ENCODE peak calls at places on chromosomes 16 and 17, in nine cellular contexts. Y is A549, N is NB4, J is breast epithelium, P is heart left ventricle, S is vagina, L is transverse colon, H is ovary, F is endothelial cell of umbilical vein. K is an unnamed sample.

GRCh38 chr17:49664706-49665211 is 13.1 kb downstream of the SPOP start:
- DNase-seq in P (no peak), F (peak; percentile 83), H (no peak), N (no peak), Y (no peak), S (no peak), J (no peak), L (no peak), K (no peak)

GRCh38 chr17:5500247-5500803 is 14.0 kb downstream of the MIS12 start:
- DNase-seq in Y (no peak), L (no peak), H (no peak), S (no peak), F (peak; percentile 16), J (no peak), P (no peak), N (no peak), K (no peak)

GRCh38 chr16:24986512-24987303 is 28.5 kb downstream of the ARHGAP17 start:
- DNase-seq in Y (peak; percentile 66), H (peak; percentile 62), S (no peak), F (peak; percentile 91), N (peak; percentile 72), J (no peak), P (no peak), L (no peak), K (peak; percentile 49)

GRCh38 chr17:74972107-74972972 is at the start of gene HID1:
- DNase-seq in P (peak; percentile 87), Y (peak; percentile 56), F (peak; percentile 39), J (peak; percentile 89), L (peak; percentile 84), S (peak; percentile 54), H (peak; percentile 47), N (peak; percentile 60), K (peak; percentile 85)

GRCh38 chr16:67164599-67165061 is at the start of gene HSF4:
- DNase-seq in N (peak; percentile 52), Y (no peak), F (no peak), L (peak; percentile 79), H (peak; percentile 69), J (no peak), S (no peak), P (peak; percentile 82), K (no peak)

GRCh38 chr16:35602116-35602515 is 2142.7 kb downstream of the TP53TG3F start:
- DNase-seq in F (no peak), S (no peak), J (no peak), L (no peak), P (no peak), H (no peak), Y (no peak), N (no peak), K (no peak)

GRCh38 chr17:30368896-30369720 is 9.6 kb upstream of the CPD start:
- DNase-seq in L (no peak), N (no peak), J (no peak), H (no peak), F (no peak), Y (no peak), P (no peak), S (no peak), K (no peak)

GRCh38 chr17:53627511-53627910 is 195.2 kb upstream of the KIF2B start:
- DNase-seq in S (no peak), J (no peak), L (no peak), P (no peak), N (no peak), Y (peak; percentile 26), H (no peak), F (no peak), K (no peak)

GRCh38 chr17:6420173-6420641 is 14.7 kb downstream of the AIPL1 start:
- DNase-seq in L (no peak), N (peak; percentile 39), H (no peak), S (no peak), J (no peak), P (no peak), Y (peak; percentile 44), F (no peak), K (no peak)

GRCh38 chr16:63553980-63554379 is 1517.7 kb upstream of the CDH8 start:
- DNase-seq in J (no peak), H (no peak), P (no peak), F (no peak), L (no peak), Y (no peak), S (no peak), N (no peak), K (no peak)

GRCh38 chr17:17024778-17025300 is 17.4 kb upstream of the MPRIP start:
- DNase-seq in Y (no peak), J (no peak), F (no peak), N (no peak), H (no peak), L (no peak), P (no peak), S (no peak), K (no peak)

DNA sequence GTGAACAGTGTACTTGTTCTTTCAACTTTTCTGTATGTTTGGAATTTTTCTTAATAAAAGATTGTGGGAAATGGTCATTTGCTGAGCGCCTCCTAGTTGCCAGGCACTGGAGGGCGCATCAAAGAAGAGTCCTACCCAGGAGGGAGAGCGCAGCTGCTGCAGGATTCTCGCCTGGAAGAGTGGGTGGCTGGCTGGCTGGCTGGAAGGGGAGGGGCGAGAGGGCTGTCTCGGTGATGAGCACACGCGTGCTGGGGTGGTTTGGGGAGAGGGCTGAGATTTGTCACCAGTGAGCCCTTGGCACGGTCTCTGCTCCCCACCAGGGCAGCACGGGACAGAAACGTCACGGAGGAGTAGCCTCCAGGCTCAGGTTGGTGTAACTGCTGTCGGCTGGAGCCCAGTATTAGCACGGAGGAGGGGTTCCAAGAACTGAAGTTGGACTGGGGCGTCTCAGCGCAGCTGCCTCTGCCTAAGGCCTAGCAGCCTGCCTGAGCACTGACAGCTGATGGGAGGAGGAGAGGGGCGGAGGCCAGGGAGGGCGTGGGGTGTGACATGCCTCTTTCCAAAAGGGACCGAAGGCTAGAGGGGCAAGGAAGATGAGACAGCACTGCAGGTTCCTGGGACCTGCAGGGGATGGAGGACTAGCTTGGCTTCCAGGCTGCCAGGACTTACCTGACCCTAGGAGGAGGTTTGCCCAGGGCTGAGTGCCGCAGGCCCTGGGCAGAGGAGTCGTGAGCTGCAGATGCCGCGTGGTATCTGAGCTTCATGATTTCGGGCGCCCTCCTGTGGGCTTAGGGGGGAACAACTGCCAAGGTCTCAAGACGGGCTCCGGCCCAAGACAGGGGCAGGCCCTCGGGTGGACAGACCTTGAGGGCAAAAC is 5.7 kb downstream of the LDHD start:
- DNase-seq in J (peak; percentile 88), H (peak; percentile 94), F (peak; percentile 85), P (peak; percentile 94), Y (peak; percentile 90), S (peak; percentile 95), L (peak; percentile 94), N (peak; percentile 94), K (peak; percentile 89)
- TF ChIP-seq POLR2A in J (no peak), H (peak; percentile 8), F (no peak), P (no peak), Y (no peak), S (no peak), L (peak; percentile 17), N (peak; percentile 11), K (no peak)

DNA sequence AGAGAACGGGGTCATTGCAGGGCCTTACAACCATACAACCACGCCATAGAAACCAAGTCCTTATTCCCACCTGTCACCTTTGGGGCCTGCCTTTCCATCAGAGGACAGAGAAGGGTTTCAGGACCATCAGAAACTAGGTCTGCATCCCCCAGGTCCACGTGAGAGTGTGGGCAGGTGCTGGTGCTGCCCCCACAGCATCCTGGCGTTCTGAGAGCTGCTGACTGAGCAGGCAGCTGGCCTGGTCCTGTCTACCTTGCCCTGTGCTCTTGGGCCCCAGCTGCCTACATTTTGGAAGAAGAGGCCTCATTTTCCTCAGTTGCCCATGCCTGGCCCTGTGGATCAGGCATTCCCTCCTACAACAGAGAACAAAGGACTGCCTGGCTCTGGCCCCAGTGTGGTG is 21.6 kb downstream of the ZNF276 start:
- DNase-seq in P (no peak), F (no peak), J (no peak), L (no peak), H (no peak), S (no peak), N (no peak), Y (no peak), K (no peak)
- TF ChIP-seq POLR2A in P (no peak), F (peak; percentile 15), J (no peak), L (no peak), H (no peak), S (no peak), N (no peak), Y (no peak), K (no peak)

GRCh38 chr17:28760561-28760960 is 16.8 kb downstream of the TRAF4 start:
- DNase-seq in L (no peak), J (peak; percentile 20), N (no peak), F (no peak), Y (no peak), P (no peak), H (no peak), S (no peak), K (no peak)

GRCh38 chr17:28763804-28764266 is 20.0 kb downstream of the TRAF4 start:
- DNase-seq in L (peak; percentile 81), H (peak; percentile 88), S (no peak), N (peak; percentile 77), J (peak; percentile 73), P (no peak), Y (peak; percentile 78), F (peak; percentile 79), K (peak; percentile 79)

GRCh38 chr17:28760987-28761562 is 17.3 kb downstream of the TRAF4 start:
- DNase-seq in S (no peak), J (peak; percentile 84), L (peak; percentile 59), Y (no peak), P (peak; percentile 82), N (peak; percentile 72), F (peak; percentile 65), H (no peak), K (no peak)

GRCh38 chr17:28765038-28765437 is 21.2 kb downstream of the TRAF4 start:
- DNase-seq in J (no peak), N (no peak), S (no peak), P (no peak), Y (no peak), L (no peak), F (no peak), H (no peak), K (no peak)

GRCh38 chr17:28763137-28763799 is 19.5 kb downstream of the TRAF4 start:
- DNase-seq in F (no peak), P (no peak), N (no peak), L (no peak), Y (no peak), S (no peak), J (no peak), H (no peak), K (no peak)
- TF ChIP-seq POLR2A in F (no peak), P (no peak), N (no peak), L (no peak), Y (no peak), S (no peak), J (no peak), H (no peak), K (no peak)

GRCh38 chr17:69592692-69593350 is 178.3 kb downstream of the MAP2K6 start:
- DNase-seq in N (no peak), J (no peak), F (no peak), P (no peak), Y (no peak), L (no peak), H (no peak), S (no peak), K (no peak)
- TF ChIP-seq POLR2A in N (no peak), J (no peak), F (no peak), P (no peak), Y (no peak), L (no peak), H (no peak), S (no peak), K (no peak)

K was measured in lower leg skin.